ENCODE peak calls at places on chromosomes 7 and 10, in five cellular contexts. One of them, this sample, is unnamed.

GRCh38 chr7:143931739-143932138 is 3.3 kb upstream of the OR2F2 start:
- DNase-seq in body of pancreas: no peak
- DNase-seq in fibroblast of the aortic adventitia: no peak
- DNase-seq in BE2C: no peak
- DNase-seq in smooth muscle cell of the brain vasculature: no peak
- DNase-seq in this sample: no peak

GRCh38 chr10:100045592-100045991 is 35.8 kb upstream of the DNMBP start:
- DNase-seq in body of pancreas: no peak
- DNase-seq in fibroblast of the aortic adventitia: no peak
- DNase-seq in BE2C: no peak
- DNase-seq in smooth muscle cell of the brain vasculature: no peak
- DNase-seq in this sample: no peak

GRCh38 chr7:28479507-28479947 is 67.2 kb downstream of the CREB5 start:
- DNase-seq in body of pancreas: no peak
- DNase-seq in fibroblast of the aortic adventitia: no peak
- DNase-seq in BE2C: no peak
- DNase-seq in smooth muscle cell of the brain vasculature: no peak
- DNase-seq in this sample: no peak

GRCh38 chr7:5429253-5429856 is 5.7 kb upstream of the TNRC18 start:
- DNase-seq in body of pancreas: peak
- DNase-seq in fibroblast of the aortic adventitia: peak
- DNase-seq in BE2C: no peak
- DNase-seq in smooth muscle cell of the brain vasculature: no peak
- DNase-seq in this sample: peak

GRCh38 chr10:89404648-89405047 is 9.7 kb upstream of the IFIT5 start:
- DNase-seq in body of pancreas: no peak
- DNase-seq in fibroblast of the aortic adventitia: no peak
- DNase-seq in BE2C: no peak
- DNase-seq in smooth muscle cell of the brain vasculature: no peak
- DNase-seq in this sample: no peak

GRCh38 chr10:103695584-103696005 is 159.8 kb downstream of the SH3PXD2A start:
- DNase-seq in body of pancreas: no peak
- DNase-seq in fibroblast of the aortic adventitia: peak
- DNase-seq in BE2C: no peak
- DNase-seq in smooth muscle cell of the brain vasculature: no peak
- DNase-seq in this sample: peak

GRCh38 chr10:131981429-131982184 is at the start of gene BNIP3:
- DNase-seq in body of pancreas: peak
- DNase-seq in fibroblast of the aortic adventitia: peak
- DNase-seq in BE2C: peak
- DNase-seq in smooth muscle cell of the brain vasculature: peak
- DNase-seq in this sample: peak

GRCh38 chr7:22193361-22194016 is 163.5 kb downstream of the RAPGEF5 start:
- DNase-seq in body of pancreas: peak
- DNase-seq in fibroblast of the aortic adventitia: peak
- DNase-seq in BE2C: no peak
- DNase-seq in smooth muscle cell of the brain vasculature: no peak
- DNase-seq in this sample: no peak

GRCh38 chr10:59839576-59839975 is 66.8 kb downstream of the CCDC6 start:
- DNase-seq in body of pancreas: no peak
- DNase-seq in fibroblast of the aortic adventitia: peak
- DNase-seq in BE2C: no peak
- DNase-seq in smooth muscle cell of the brain vasculature: no peak
- DNase-seq in this sample: no peak

GRCh38 chr10:127374901-127375300 is 174.2 kb upstream of the NPS start:
- DNase-seq in body of pancreas: no peak
- DNase-seq in fibroblast of the aortic adventitia: no peak
- DNase-seq in BE2C: no peak
- DNase-seq in smooth muscle cell of the brain vasculature: no peak
- DNase-seq in this sample: no peak

GRCh38 chr10:14322531-14322930 is 8.2 kb downstream of the FRMD4A start:
- DNase-seq in body of pancreas: no peak
- DNase-seq in fibroblast of the aortic adventitia: no peak
- DNase-seq in BE2C: no peak
- DNase-seq in smooth muscle cell of the brain vasculature: no peak
- DNase-seq in this sample: no peak

GRCh38 chr10:17122052-17122451 is 7.6 kb downstream of the CUBN start:
- DNase-seq in body of pancreas: no peak
- DNase-seq in fibroblast of the aortic adventitia: no peak
- DNase-seq in BE2C: no peak
- DNase-seq in smooth muscle cell of the brain vasculature: no peak
- DNase-seq in this sample: no peak

GRCh38 chr10:84348860-84349259 is 20.5 kb downstream of the CCSER2 start:
- DNase-seq in body of pancreas: no peak
- DNase-seq in fibroblast of the aortic adventitia: peak
- DNase-seq in BE2C: no peak
- DNase-seq in smooth muscle cell of the brain vasculature: no peak
- DNase-seq in this sample: no peak

GRCh38 chr10:323651-324293 is 188.5 kb downstream of the ZMYND11 start:
- DNase-seq in body of pancreas: peak
- DNase-seq in fibroblast of the aortic adventitia: peak
- DNase-seq in BE2C: no peak
- DNase-seq in smooth muscle cell of the brain vasculature: peak
- DNase-seq in this sample: peak

GRCh38 chr10:15211464-15211979 is 43.0 kb upstream of the NMT2 start:
- DNase-seq in body of pancreas: no peak
- DNase-seq in fibroblast of the aortic adventitia: peak
- DNase-seq in BE2C: no peak
- DNase-seq in smooth muscle cell of the brain vasculature: no peak
- DNase-seq in this sample: no peak

GRCh38 chr7:146902728-146903127 is 786.1 kb downstream of the CNTNAP2 start:
- DNase-seq in body of pancreas: no peak
- DNase-seq in fibroblast of the aortic adventitia: no peak
- DNase-seq in BE2C: no peak
- DNase-seq in smooth muscle cell of the brain vasculature: no peak
- DNase-seq in this sample: no peak

GRCh38 chr10:25063157-25063556 is 46.7 kb downstream of the THNSL1 start:
- DNase-seq in body of pancreas: no peak
- DNase-seq in fibroblast of the aortic adventitia: no peak
- DNase-seq in BE2C: no peak
- DNase-seq in smooth muscle cell of the brain vasculature: no peak
- DNase-seq in this sample: no peak

GRCh38 chr7:47954231-47954911 is 6.1 kb upstream of the PKD1L1 start:
- DNase-seq in body of pancreas: no peak
- DNase-seq in fibroblast of the aortic adventitia: peak
- DNase-seq in BE2C: no peak
- DNase-seq in smooth muscle cell of the brain vasculature: no peak
- DNase-seq in this sample: no peak

GRCh38 chr10:99805190-99805589 is 22.8 kb downstream of the ABCC2 start:
- DNase-seq in body of pancreas: no peak
- DNase-seq in fibroblast of the aortic adventitia: no peak
- DNase-seq in BE2C: no peak
- DNase-seq in smooth muscle cell of the brain vasculature: no peak
- DNase-seq in this sample: no peak

GRCh38 chr10:31000867-31001266 is 30.8 kb downstream of the ZNF438 start:
- DNase-seq in body of pancreas: no peak
- DNase-seq in fibroblast of the aortic adventitia: peak
- DNase-seq in BE2C: no peak
- DNase-seq in smooth muscle cell of the brain vasculature: no peak
- DNase-seq in this sample: no peak

GRCh38 chr10:9635691-9636090 is 1382.0 kb upstream of the CELF2 start:
- DNase-seq in body of pancreas: no peak
- DNase-seq in fibroblast of the aortic adventitia: no peak
- DNase-seq in BE2C: no peak
- DNase-seq in smooth muscle cell of the brain vasculature: no peak
- DNase-seq in this sample: no peak

GRCh38 chr7:80136276-80137045 is 1.8 kb downstream of the GNAI1 start:
- DNase-seq in body of pancreas: no peak
- DNase-seq in fibroblast of the aortic adventitia: peak
- DNase-seq in BE2C: no peak
- DNase-seq in smooth muscle cell of the brain vasculature: no peak
- DNase-seq in this sample: no peak

GRCh38 chr7:8418627-8419245 is 14.7 kb upstream of the NXPH1 start:
- DNase-seq in body of pancreas: peak
- DNase-seq in fibroblast of the aortic adventitia: peak
- DNase-seq in BE2C: peak
- DNase-seq in smooth muscle cell of the brain vasculature: peak
- DNase-seq in this sample: peak

GRCh38 chr10:125641398-125641797 is 41.6 kb downstream of the TEX36 start:
- DNase-seq in body of pancreas: no peak
- DNase-seq in fibroblast of the aortic adventitia: no peak
- DNase-seq in BE2C: no peak
- DNase-seq in smooth muscle cell of the brain vasculature: no peak
- DNase-seq in this sample: no peak

GRCh38 chr7:77648742-77649338 is 47.4 kb upstream of the RSBN1L start:
- DNase-seq in body of pancreas: no peak
- DNase-seq in fibroblast of the aortic adventitia: no peak
- DNase-seq in BE2C: no peak
- DNase-seq in smooth muscle cell of the brain vasculature: no peak
- DNase-seq in this sample: no peak

GRCh38 chr7:1550005-1550845 is 5.8 kb downstream of the TMEM184A start:
- DNase-seq in body of pancreas: no peak
- DNase-seq in fibroblast of the aortic adventitia: no peak
- DNase-seq in BE2C: peak
- DNase-seq in smooth muscle cell of the brain vasculature: no peak
- DNase-seq in this sample: no peak

GRCh38 chr7:115356139-115356746 is 434.3 kb downstream of the MDFIC start:
- DNase-seq in body of pancreas: no peak
- DNase-seq in fibroblast of the aortic adventitia: peak
- DNase-seq in BE2C: no peak
- DNase-seq in smooth muscle cell of the brain vasculature: no peak
- DNase-seq in this sample: no peak

GRCh38 chr7:105284014-105284413 is 104.7 kb downstream of the SRPK2 start:
- DNase-seq in body of pancreas: no peak
- DNase-seq in fibroblast of the aortic adventitia: no peak
- DNase-seq in BE2C: no peak
- DNase-seq in smooth muscle cell of the brain vasculature: no peak
- DNase-seq in this sample: no peak

GRCh38 chr7:108404509-108405435 is 51.5 kb downstream of the NRCAM start:
- DNase-seq in body of pancreas: no peak
- DNase-seq in fibroblast of the aortic adventitia: no peak
- DNase-seq in BE2C: no peak
- DNase-seq in smooth muscle cell of the brain vasculature: no peak
- DNase-seq in this sample: no peak

GRCh38 chr7:4178887-4179286 is 503.2 kb upstream of the FOXK1 start:
- DNase-seq in body of pancreas: no peak
- DNase-seq in fibroblast of the aortic adventitia: no peak
- DNase-seq in BE2C: no peak
- DNase-seq in smooth muscle cell of the brain vasculature: no peak
- DNase-seq in this sample: no peak

GRCh38 chr7:46832136-46832535 is 749.8 kb downstream of the TNS3 start:
- DNase-seq in body of pancreas: no peak
- DNase-seq in fibroblast of the aortic adventitia: peak
- DNase-seq in BE2C: no peak
- DNase-seq in smooth muscle cell of the brain vasculature: no peak
- DNase-seq in this sample: no peak

GRCh38 chr10:117268258-117268657 is 27.3 kb downstream of the SLC18A2 start:
- DNase-seq in body of pancreas: no peak
- DNase-seq in fibroblast of the aortic adventitia: no peak
- DNase-seq in BE2C: no peak
- DNase-seq in smooth muscle cell of the brain vasculature: no peak
- DNase-seq in this sample: no peak

GRCh38 chr10:114862456-114862855 is 40.9 kb downstream of the FHIP2A start:
- DNase-seq in body of pancreas: no peak
- DNase-seq in fibroblast of the aortic adventitia: no peak
- DNase-seq in BE2C: no peak
- DNase-seq in smooth muscle cell of the brain vasculature: no peak
- DNase-seq in this sample: no peak

GRCh38 chr10:101216207-101216607 is 13.1 kb downstream of the LBX1 start:
- DNase-seq in body of pancreas: no peak
- DNase-seq in fibroblast of the aortic adventitia: no peak
- DNase-seq in BE2C: no peak
- DNase-seq in smooth muscle cell of the brain vasculature: no peak
- DNase-seq in this sample: no peak